ENCODE peak calls at places on chromosomes 4 and X, in six cellular contexts. One of them, this sample, is unnamed.

GRCh38 chr4:44145868-44146267 is 302.7 kb downstream of the KCTD8 start:
- DNase-seq in M059J: peak
- DNase-seq in neural crest cell: no peak
- DNase-seq in fibroblast of the aortic adventitia: no peak
- DNase-seq in T-helper 9 cell: no peak
- DNase-seq in A673: no peak
- DNase-seq in this sample: peak

GRCh38 chrX:30653415-30654131 is at the start of gene GK:
- DNase-seq in M059J: peak
- DNase-seq in neural crest cell: no peak
- DNase-seq in fibroblast of the aortic adventitia: peak
- DNase-seq in T-helper 9 cell: peak
- DNase-seq in A673: peak
- DNase-seq in this sample: peak

GRCh38 chr4:185304944-185305690 is 90.6 kb downstream of the LRP2BP start:
- DNase-seq in M059J: peak
- DNase-seq in neural crest cell: no peak
- DNase-seq in fibroblast of the aortic adventitia: no peak
- DNase-seq in T-helper 9 cell: peak
- DNase-seq in A673: peak
- DNase-seq in this sample: peak

GRCh38 chrX:53580742-53581504 is 105.6 kb downstream of the HUWE1 start:
- DNase-seq in M059J: no peak
- DNase-seq in neural crest cell: no peak
- DNase-seq in fibroblast of the aortic adventitia: no peak
- DNase-seq in T-helper 9 cell: no peak
- DNase-seq in A673: no peak
- DNase-seq in this sample: no peak

GRCh38 chrX:155819966-155820491 is 61.1 kb upstream of the VAMP7 start:
- DNase-seq in M059J: peak
- DNase-seq in neural crest cell: peak
- DNase-seq in fibroblast of the aortic adventitia: peak
- DNase-seq in T-helper 9 cell: peak
- DNase-seq in A673: peak
- DNase-seq in this sample: peak

GRCh38 chr4:107794001-107794400 is 30.7 kb upstream of the SGMS2 start:
- DNase-seq in M059J: no peak
- DNase-seq in neural crest cell: no peak
- DNase-seq in fibroblast of the aortic adventitia: no peak
- DNase-seq in T-helper 9 cell: no peak
- DNase-seq in A673: no peak
- DNase-seq in this sample: no peak

GRCh38 chr4:36394352-36394903 is 113.0 kb downstream of the DTHD1 start:
- DNase-seq in M059J: no peak
- DNase-seq in neural crest cell: no peak
- DNase-seq in fibroblast of the aortic adventitia: no peak
- DNase-seq in T-helper 9 cell: peak
- DNase-seq in A673: no peak
- DNase-seq in this sample: no peak

GRCh38 chrX:41085883-41086626 is 810 bp downstream of the USP9X start:
- DNase-seq in M059J: peak
- DNase-seq in neural crest cell: peak
- DNase-seq in fibroblast of the aortic adventitia: peak
- DNase-seq in T-helper 9 cell: peak
- DNase-seq in A673: peak
- DNase-seq in this sample: peak

GRCh38 chrX:131273024-131273423 is 16.1 kb downstream of the IGSF1 start:
- DNase-seq in M059J: no peak
- DNase-seq in neural crest cell: no peak
- DNase-seq in fibroblast of the aortic adventitia: no peak
- DNase-seq in T-helper 9 cell: no peak
- DNase-seq in A673: no peak
- DNase-seq in this sample: no peak

GRCh38 chr4:183733181-183733580 is 74.1 kb downstream of the TRAPPC11 start:
- DNase-seq in M059J: no peak
- DNase-seq in neural crest cell: no peak
- DNase-seq in fibroblast of the aortic adventitia: no peak
- DNase-seq in T-helper 9 cell: no peak
- DNase-seq in A673: no peak
- DNase-seq in this sample: no peak

GRCh38 chrX:150450519-150451177 is 87.5 kb downstream of the MAMLD1 start:
- DNase-seq in M059J: peak
- DNase-seq in neural crest cell: no peak
- DNase-seq in fibroblast of the aortic adventitia: no peak
- DNase-seq in T-helper 9 cell: no peak
- DNase-seq in A673: peak
- DNase-seq in this sample: no peak

GRCh38 chr4:6464842-6465588 is 7.4 kb downstream of the PPP2R2C start:
- DNase-seq in M059J: no peak
- DNase-seq in neural crest cell: no peak
- DNase-seq in fibroblast of the aortic adventitia: no peak
- DNase-seq in T-helper 9 cell: no peak
- DNase-seq in A673: no peak
- DNase-seq in this sample: peak

GRCh38 chr4:172142331-172142738 is 329.1 kb downstream of the GALNTL6 start:
- DNase-seq in M059J: no peak
- DNase-seq in neural crest cell: no peak
- DNase-seq in fibroblast of the aortic adventitia: peak
- DNase-seq in T-helper 9 cell: no peak
- DNase-seq in A673: peak
- DNase-seq in this sample: peak

GRCh38 chrX:12138366-12139313 is at the start of gene FRMPD4:
- DNase-seq in M059J: peak
- DNase-seq in neural crest cell: peak
- DNase-seq in fibroblast of the aortic adventitia: peak
- DNase-seq in T-helper 9 cell: no peak
- DNase-seq in A673: no peak
- DNase-seq in this sample: no peak

GRCh38 chr4:12145106-12145505 is 716.4 kb upstream of the HS3ST1 start:
- DNase-seq in M059J: no peak
- DNase-seq in neural crest cell: no peak
- DNase-seq in fibroblast of the aortic adventitia: no peak
- DNase-seq in T-helper 9 cell: no peak
- DNase-seq in A673: no peak
- DNase-seq in this sample: no peak

GRCh38 chr4:108068422-108068821 is 78.7 kb downstream of the HADH start:
- DNase-seq in M059J: no peak
- DNase-seq in neural crest cell: no peak
- DNase-seq in fibroblast of the aortic adventitia: no peak
- DNase-seq in T-helper 9 cell: no peak
- DNase-seq in A673: peak
- DNase-seq in this sample: no peak

GRCh38 chr4:159444668-159445067 is 341.8 kb downstream of the RAPGEF2 start:
- DNase-seq in M059J: peak
- DNase-seq in neural crest cell: no peak
- DNase-seq in fibroblast of the aortic adventitia: peak
- DNase-seq in T-helper 9 cell: no peak
- DNase-seq in A673: peak
- DNase-seq in this sample: peak

GRCh38 chr4:48985602-48985975 is 486 bp upstream of the CWH43 start:
- DNase-seq in M059J: no peak
- DNase-seq in neural crest cell: no peak
- DNase-seq in fibroblast of the aortic adventitia: no peak
- DNase-seq in T-helper 9 cell: no peak
- DNase-seq in A673: no peak
- DNase-seq in this sample: no peak

GRCh38 chr4:89245459-89245858 is 62.1 kb downstream of the GPRIN3 start:
- DNase-seq in M059J: no peak
- DNase-seq in neural crest cell: no peak
- DNase-seq in fibroblast of the aortic adventitia: no peak
- DNase-seq in T-helper 9 cell: no peak
- DNase-seq in A673: no peak
- DNase-seq in this sample: no peak